ENCODE peak calls at places on chromosome 19, in six cellular contexts. M is caudate nucleus, J is mammary epithelial cell, B is ureter, H is osteoblast, G is NCI-H460. Z is an unnamed sample.

GRCh38 chr19:10289167-10289835 is 451 bp upstream of the ICAM5 start:
- DNase-seq in J (no peak), H (peak), G (peak), B (no peak), M (peak), Z (no peak)

GRCh38 chr19:46204008-46204407 is 25.5 kb upstream of the IGFL1 start:
- DNase-seq in J (no peak), G (no peak), H (no peak), B (no peak), M (no peak), Z (no peak)

GRCh38 chr19:5466072-5466471 is 10.9 kb downstream of the ZNRF4 start:
- DNase-seq in J (no peak), H (no peak), M (no peak), G (no peak), B (no peak), Z (no peak)

GRCh38 chr19:41862445-41862986 is 2.5 kb downstream of the RPS19 start:
- DNase-seq in M (no peak), J (no peak), B (no peak), H (peak), G (no peak), Z (no peak)

GRCh38 chr19:35556846-35557538 is 6.5 kb downstream of the ATP4A start:
- DNase-seq in H (peak), G (no peak), J (no peak), M (no peak), B (no peak), Z (no peak)

GRCh38 chr19:1169921-1170885 is 3.9 kb downstream of the SBNO2 start:
- DNase-seq in H (peak), M (no peak), J (peak), B (peak), G (peak), Z (peak)

GRCh38 chr19:8069116-8069973 is 16.8 kb downstream of the CCL25 start:
- DNase-seq in M (peak), G (no peak), B (no peak), H (peak), J (no peak), Z (no peak)

GRCh38 chr19:29404951-29405727 is 120.7 kb upstream of the VSTM2B start:
- DNase-seq in G (no peak), B (peak), H (peak), J (no peak), M (no peak), Z (no peak)

GRCh38 chr19:5935473-5936307 is 21.6 kb downstream of the CAPS start:
- DNase-seq in J (no peak), M (no peak), H (no peak), G (no peak), B (no peak), Z (no peak)

GRCh38 chr19:13078897-13079541 is 23.6 kb downstream of the LYL1 start:
- DNase-seq in M (no peak), H (no peak), J (no peak), G (no peak), B (peak), Z (no peak)

GRCh38 chr19:12913011-12913561 is 6.0 kb downstream of the SYCE2 start:
- DNase-seq in B (peak), J (no peak), G (no peak), M (peak), H (peak), Z (peak)

GRCh38 chr19:28242317-28242927 is 970.5 kb downstream of the UQCRFS1 start:
- DNase-seq in M (peak), H (no peak), B (no peak), G (no peak), J (peak), Z (no peak)

GRCh38 chr19:50046649-50047503 is 21.1 kb downstream of the ZNF473 start:
- DNase-seq in H (no peak), M (peak), G (peak), J (no peak), B (peak), Z (no peak)

GRCh38 chr19:39199025-39199424 is 2.3 kb downstream of the NCCRP1 start:
- DNase-seq in J (no peak), B (no peak), G (peak), M (no peak), H (peak), Z (no peak)

GRCh38 chr19:42293539-42293938 is 8.4 kb upstream of the PRR19 start:
- DNase-seq in J (no peak), G (no peak), B (no peak), M (no peak), H (no peak), Z (no peak)

GRCh38 chr19:4014541-4015491 is 7.3 kb downstream of the PIAS4 start:
- DNase-seq in J (no peak), B (no peak), G (no peak), H (peak), M (no peak), Z (peak)

GRCh38 chr19:51621178-51621577 is 9.0 kb downstream of the SIGLEC5 start:
- DNase-seq in M (no peak), B (no peak), H (no peak), G (no peak), J (no peak), Z (peak)

GRCh38 chr19:37763488-37763887 is 15.9 kb downstream of the ZNF573 start:
- DNase-seq in H (peak), G (no peak), M (no peak), B (no peak), J (peak), Z (no peak)

GRCh38 chr19:28350037-28350436 is 862.9 kb downstream of the UQCRFS1 start:
- DNase-seq in J (no peak), M (no peak), B (no peak), H (no peak), G (no peak), Z (no peak)

GRCh38 chr19:11199517-11199916 is 2.2 kb upstream of the KANK2 start:
- DNase-seq in H (no peak), G (no peak), M (no peak), J (no peak), B (no peak), Z (no peak)

GRCh38 chr19:30719189-30719990 is 347.2 kb downstream of the ZNF536 start:
- DNase-seq in J (peak), H (peak), B (peak), G (no peak), M (peak), Z (peak)

GRCh38 chr19:50242586-50242985 is 39.2 kb downstream of the MYH14 start:
- DNase-seq in G (no peak), J (no peak), B (no peak), M (no peak), H (peak), Z (no peak)

GRCh38 chr19:51147663-51148062 is 5.6 kb downstream of the SIGLEC7 start:
- DNase-seq in G (no peak), H (no peak), J (no peak), M (no peak), B (no peak), Z (no peak)